ENCODE peak calls at places on chromosomes 1 and 21, in five cellular contexts. T is DMS153; U is NCI-H748 treated with DMSO at 0.1 percent for 48 hours; S is GM23248; I is effector CD4-positive, alpha-beta T cell. D is an unnamed sample.

GRCh38 chr1:21022279-21023040 is 154.2 kb downstream of the EIF4G3 start:
- DNase-seq in T (peak), U (peak), S (peak), I (no peak), D (peak)

GRCh38 chr1:116457944-116458343 is 84.9 kb downstream of the ATP1A1 start:
- DNase-seq in T (peak), U (no peak), S (no peak), I (no peak), D (no peak)

GRCh38 chr1:14924455-14925325 is 228.9 kb upstream of the TMEM51 start:
- DNase-seq in T (no peak), U (no peak), S (peak), I (no peak), D (peak)

GRCh38 chr1:98556521-98557158 is 104.9 kb upstream of the SNX7 start:
- DNase-seq in T (no peak), U (peak), S (peak), I (no peak), D (peak)

GRCh38 chr1:29379438-29380073 is 143.2 kb downstream of the PTPRU start:
- DNase-seq in T (peak), U (no peak), S (peak), I (no peak), D (peak)

GRCh38 chr1:54803761-54804470 is 2.8 kb upstream of the TTC22 start:
- DNase-seq in T (no peak), U (no peak), S (peak), I (no peak), D (peak)

GRCh38 chr1:205350626-205351235 is 6.0 kb downstream of the KLHDC8A start:
- DNase-seq in T (no peak), U (no peak), S (no peak), I (no peak), D (no peak)

GRCh38 chr1:203628997-203629508 is 2.4 kb downstream of the ATP2B4 start:
- DNase-seq in T (no peak), U (no peak), S (peak), I (no peak), D (no peak)

GRCh38 chr1:47992720-47993119 is 4.5 kb downstream of the TRABD2B start:
- DNase-seq in T (no peak), U (no peak), S (peak), I (no peak), D (no peak)

GRCh38 chr1:14583788-14584187 is 14.7 kb upstream of the KAZN start:
- DNase-seq in T (no peak), U (no peak), S (no peak), I (no peak), D (no peak)

GRCh38 chr21:45540601-45540970 is 1.7 kb downstream of the SLC19A1 start:
- DNase-seq in T (no peak), U (no peak), S (no peak), I (peak), D (no peak)

GRCh38 chr21:44596068-44596725 is 3.9 kb upstream of the KRTAP10-6 start:
- DNase-seq in T (no peak), U (no peak), S (peak), I (no peak), D (no peak)

GRCh38 chr1:22915816-22916468 is 56.7 kb downstream of the LACTBL1 start:
- DNase-seq in T (no peak), U (no peak), S (no peak), I (no peak), D (no peak)

GRCh38 chr1:47562799-47563198 is 125.0 kb downstream of the FOXD2 start:
- DNase-seq in T (no peak), U (no peak), S (no peak), I (no peak), D (peak)

GRCh38 chr1:26363549-26364448 is 8.8 kb downstream of the ZNF683 start:
- DNase-seq in T (peak), U (peak), S (peak), I (peak), D (peak)